ENCODE peak calls at places on chromosomes 16 and 17, in nine cellular contexts. D, B, T, Z, J, H, U, A and G are unnamed samples.

GRCh38 chr17:73820686-73821448 is 176.6 kb upstream of the SDK2 start:
- DNase-seq in D (peak), B (peak), T (no peak), Z (no peak), J (no peak), H (no peak), U (no peak), A (no peak), G (no peak)

GRCh38 chr17:3004150-3004801 is 59.1 kb downstream of the OR1D5 start:
- DNase-seq in D (peak), B (peak), T (peak), Z (peak), J (peak), H (peak), U (peak), A (peak), G (peak)

GRCh38 chr16:896261-897199 is 74.3 kb downstream of the LMF1 start:
- DNase-seq in D (no peak), B (no peak), T (no peak), Z (no peak), J (no peak), H (no peak), U (no peak), A (no peak), G (no peak)

GRCh38 chr16:52095466-52095865 is 451.5 kb downstream of the TOX3 start:
- DNase-seq in D (no peak), B (no peak), T (no peak), Z (no peak), J (no peak), H (no peak), U (no peak), A (no peak), G (no peak)

GRCh38 chr17:74008196-74008595 is 195.3 kb upstream of the RPL38 start:
- DNase-seq in D (no peak), B (no peak), T (no peak), Z (no peak), J (peak), H (no peak), U (no peak), A (peak), G (no peak)

GRCh38 chr17:68600881-68601564 is at the start of gene FAM20A:
- DNase-seq in D (peak), B (peak), T (no peak), Z (peak), J (peak), H (no peak), U (peak), A (no peak), G (peak)

GRCh38 chr17:19248923-19249574 is 11.9 kb downstream of the EPN2 start:
- DNase-seq in D (peak), B (peak), T (peak), Z (peak), J (no peak), H (no peak), U (peak), A (no peak), G (no peak)

GRCh38 chr16:85055503-85056210 is 28.1 kb downstream of the KIAA0513 start:
- DNase-seq in D (no peak), B (peak), T (no peak), Z (peak), J (peak), H (peak), U (peak), A (no peak), G (peak)

GRCh38 chr16:11752856-11753255 is 10.2 kb upstream of the TXNDC11 start:
- DNase-seq in D (no peak), B (no peak), T (no peak), Z (no peak), J (no peak), H (no peak), U (no peak), A (no peak), G (no peak)

GRCh38 chr16:1209081-1209480 is 16.0 kb downstream of the TPSG1 start:
- DNase-seq in D (no peak), B (no peak), T (no peak), Z (no peak), J (no peak), H (no peak), U (no peak), A (no peak), G (no peak)

GRCh38 chr16:83810906-83811305 is 3.1 kb downstream of the HSBP1 start:
- DNase-seq in D (no peak), B (peak), T (no peak), Z (no peak), J (no peak), H (no peak), U (no peak), A (no peak), G (no peak)

GRCh38 chr17:3929181-3929580 is 12.9 kb upstream of the P2RX1 start:
- DNase-seq in D (no peak), B (no peak), T (no peak), Z (peak), J (no peak), H (no peak), U (no peak), A (no peak), G (no peak)

GRCh38 chr16:85928411-85928820 is 29.5 kb downstream of the IRF8 start:
- DNase-seq in D (no peak), B (peak), T (peak), Z (no peak), J (no peak), H (no peak), U (peak), A (no peak), G (no peak)

GRCh38 chr16:66189951-66190350 is 176.5 kb upstream of the CDH5 start:
- DNase-seq in D (no peak), B (peak), T (peak), Z (no peak), J (no peak), H (no peak), U (no peak), A (no peak), G (no peak)

GRCh38 chr16:88736496-88736895 is 30.2 kb downstream of the CTU2 start:
- DNase-seq in D (no peak), B (no peak), T (no peak), Z (no peak), J (no peak), H (no peak), U (no peak), A (no peak), G (no peak)

GRCh38 chr16:19014456-19014855 is 30.7 kb downstream of the TMC7 start:
- DNase-seq in D (peak), B (peak), T (no peak), Z (no peak), J (no peak), H (no peak), U (no peak), A (no peak), G (no peak)

GRCh38 chr17:45046536-45047125 is 4.8 kb downstream of the DCAKD start:
- DNase-seq in D (no peak), B (no peak), T (no peak), Z (no peak), J (no peak), H (no peak), U (no peak), A (no peak), G (peak)

GRCh38 chr16:72646615-72647014 is 401.3 kb downstream of the ZFHX3 start:
- DNase-seq in D (no peak), B (no peak), T (no peak), Z (no peak), J (no peak), H (no peak), U (no peak), A (no peak), G (no peak)

GRCh38 chr16:48076455-48077012 is 79.3 kb downstream of the ABCC12 start:
- DNase-seq in D (no peak), B (peak), T (peak), Z (no peak), J (no peak), H (no peak), U (no peak), A (no peak), G (no peak)

GRCh38 chr16:88489163-88489721 is 36.2 kb downstream of the ZFPM1 start:
- DNase-seq in D (no peak), B (no peak), T (no peak), Z (no peak), J (no peak), H (no peak), U (no peak), A (no peak), G (no peak)

GRCh38 chr16:89119661-89120141 is 26.0 kb downstream of the ACSF3 start:
- DNase-seq in D (peak), B (no peak), T (no peak), Z (peak), J (no peak), H (no peak), U (no peak), A (no peak), G (no peak)

GRCh38 chr17:40963838-40964237 is 2.9 kb downstream of the KRT39 start:
- DNase-seq in D (no peak), B (no peak), T (no peak), Z (no peak), J (peak), H (no peak), U (no peak), A (no peak), G (peak)

GRCh38 chr17:9003355-9004131 is 17.8 kb upstream of the NTN1 start:
- DNase-seq in D (peak), B (no peak), T (no peak), Z (no peak), J (peak), H (no peak), U (no peak), A (no peak), G (peak)

GRCh38 chr16:22859925-22860324 is 46.0 kb downstream of the HS3ST2 start:
- DNase-seq in D (no peak), B (no peak), T (no peak), Z (no peak), J (no peak), H (no peak), U (no peak), A (no peak), G (no peak)

GRCh38 chr17:72510454-72511016 is 389.7 kb downstream of the SOX9 start:
- DNase-seq in D (no peak), B (peak), T (no peak), Z (no peak), J (no peak), H (no peak), U (no peak), A (no peak), G (no peak)

GRCh38 chr16:56362057-56362655 is 63.2 kb downstream of the AMFR start:
- DNase-seq in D (no peak), B (no peak), T (no peak), Z (no peak), J (no peak), H (no peak), U (no peak), A (no peak), G (no peak)

GRCh38 chr16:46853713-46854443 is 22.9 kb upstream of the C16orf87 start:
- DNase-seq in D (peak), B (peak), T (no peak), Z (peak), J (peak), H (peak), U (peak), A (peak), G (peak)

GRCh38 chr17:61809816-61810392 is 53.4 kb downstream of the BRIP1 start:
- DNase-seq in D (no peak), B (peak), T (no peak), Z (no peak), J (no peak), H (no peak), U (no peak), A (no peak), G (no peak)

GRCh38 chr17:37276475-37276874 is 99.3 kb upstream of the C17orf78 start:
- DNase-seq in D (no peak), B (no peak), T (no peak), Z (no peak), J (no peak), H (no peak), U (no peak), A (no peak), G (no peak)

GRCh38 chr17:28744104-28744801 is 442 bp downstream of the TRAF4 start:
- DNase-seq in D (peak), B (peak), T (no peak), Z (peak), J (peak), H (peak), U (peak), A (no peak), G (peak)

GRCh38 chr16:4200000-4200780 is 41.7 kb downstream of the SRL start:
- DNase-seq in D (peak), B (peak), T (peak), Z (no peak), J (peak), H (no peak), U (peak), A (peak), G (no peak)

GRCh38 chr17:876272-876671 is 94.1 kb downstream of the MRM3 start:
- DNase-seq in D (no peak), B (no peak), T (no peak), Z (no peak), J (peak), H (no peak), U (no peak), A (no peak), G (peak)

GRCh38 chr16:1223355-1224214 is 1.5 kb downstream of the TPSG1 start:
- DNase-seq in D (no peak), B (no peak), T (no peak), Z (no peak), J (no peak), H (no peak), U (no peak), A (no peak), G (no peak)

GRCh38 chr17:27379863-27380533 is 76.2 kb upstream of the KSR1 start:
- DNase-seq in D (no peak), B (peak), T (no peak), Z (no peak), J (no peak), H (no peak), U (peak), A (no peak), G (no peak)

DNA sequence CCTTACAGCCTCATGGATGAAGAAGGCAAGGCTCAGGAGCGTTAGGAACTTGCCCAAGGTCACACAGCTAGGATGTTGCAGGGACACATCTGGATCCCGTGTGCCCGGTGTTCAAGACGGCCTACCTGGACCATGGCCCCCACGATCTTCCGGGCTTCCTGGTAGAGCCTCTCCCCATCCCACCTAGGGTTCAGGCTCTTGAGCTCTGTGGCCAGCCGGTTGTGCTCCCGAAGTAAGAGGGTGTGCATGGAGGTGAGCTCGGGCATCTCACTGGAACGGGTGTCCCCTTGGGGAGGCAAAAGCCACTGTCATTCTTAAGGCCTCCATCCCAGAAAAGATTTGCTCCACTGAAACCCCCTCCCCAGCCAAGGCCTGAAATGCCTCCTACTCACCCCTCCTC is 5.3 kb downstream of the MPO start:
- DNase-seq in D (no peak), B (no peak), T (no peak), Z (peak), J (no peak), H (no peak), U (no peak), A (no peak), G (no peak)
- TF ChIP-seq CTCF in D (no peak), B (no peak), T (no peak), Z (no peak), J (no peak), H (no peak), U (no peak), A (no peak), G (no peak)

GRCh38 chr17:81870978-81871386 is at the start of gene ARHGDIA:
- DNase-seq in D (no peak), B (no peak), T (no peak), Z (no peak), J (no peak), H (no peak), U (no peak), A (no peak), G (peak)

GRCh38 chr17:81868674-81869220 is 2.4 kb downstream of the ARHGDIA start:
- DNase-seq in D (no peak), B (peak), T (no peak), Z (peak), J (no peak), H (no peak), U (peak), A (peak), G (no peak)

GRCh38 chr17:81870155-81870977 is 771 bp downstream of the ARHGDIA start:
- DNase-seq in D (no peak), B (peak), T (no peak), Z (peak), J (peak), H (peak), U (peak), A (no peak), G (peak)

GRCh38 chr17:81869221-81870154 is 1.6 kb downstream of the ARHGDIA start:
- DNase-seq in D (peak), B (peak), T (no peak), Z (peak), J (peak), H (peak), U (peak), A (no peak), G (peak)

DNA sequence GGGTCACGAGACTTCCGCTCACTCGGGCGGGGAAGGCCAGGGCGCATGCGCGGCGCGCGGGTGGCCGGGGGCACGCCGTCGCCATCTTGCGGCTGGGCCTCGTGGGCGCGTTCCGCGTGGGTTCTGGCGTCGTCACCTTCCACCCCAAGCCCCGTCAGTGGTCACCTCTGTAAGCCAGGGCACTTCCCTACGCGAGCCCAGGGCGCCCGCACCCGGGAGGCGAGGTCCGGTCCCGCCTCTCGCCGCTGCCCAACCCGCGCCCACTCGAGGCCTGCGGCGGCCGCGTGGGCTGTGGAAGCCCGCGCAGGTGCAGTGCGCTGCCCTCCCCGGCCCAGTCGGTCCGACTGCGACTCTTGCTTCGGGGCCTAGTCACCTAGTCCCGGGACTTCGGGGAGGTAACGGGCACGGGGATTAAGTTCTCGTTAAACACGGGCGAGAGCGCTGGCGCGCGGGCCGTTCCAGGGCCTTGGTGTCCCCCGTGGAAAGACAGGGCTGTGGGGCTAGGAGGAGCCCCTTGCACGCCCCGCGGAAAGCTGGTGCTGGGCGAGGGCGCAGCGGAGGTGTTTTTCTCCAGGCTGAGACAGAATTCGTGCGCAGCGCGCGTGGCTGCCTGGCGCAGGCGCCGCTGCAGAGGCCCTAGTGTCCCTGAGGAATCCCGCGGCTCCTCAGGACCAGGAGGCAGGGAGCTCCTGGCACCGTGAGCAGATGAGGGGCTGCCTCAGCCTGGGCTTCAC is 417 bp upstream of the ARHGDIA start:
- DNase-seq in D (peak), B (peak), T (no peak), Z (peak), J (peak), H (peak), U (peak), A (peak), G (peak)
- TF ChIP-seq CTCF in D (no peak), B (peak), T (peak), Z (no peak), J (no peak), H (peak), U (peak), A (no peak), G (peak)

DNA sequence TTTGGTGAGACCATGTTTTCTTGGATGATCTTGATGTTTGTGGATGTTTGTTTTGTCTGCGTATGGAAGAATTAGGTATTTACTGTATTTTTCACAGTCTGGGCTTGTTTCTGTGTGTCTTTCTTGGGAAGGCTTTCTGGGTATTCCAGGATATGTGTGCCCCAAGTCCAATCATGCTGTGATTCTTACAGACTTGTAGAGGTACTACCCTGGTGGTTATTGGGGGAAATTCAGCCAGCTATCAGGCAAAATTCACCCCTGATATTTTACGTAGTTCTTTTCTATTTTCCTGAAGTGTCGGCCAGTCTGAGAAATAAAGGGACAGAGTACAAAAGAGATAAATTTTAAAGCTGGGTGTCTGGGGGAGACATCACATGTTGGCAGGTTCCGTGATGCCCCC is 33.4 kb upstream of the ARL4D start:
- DNase-seq in D (no peak), B (no peak), T (no peak), Z (no peak), J (no peak), H (no peak), U (no peak), A (no peak), G (no peak)
- TF ChIP-seq CTCF in D (peak), B (peak), T (peak), Z (no peak), J (no peak), H (no peak), U (no peak), A (no peak), G (no peak)

GRCh38 chr16:2762711-2763110 is 10.3 kb downstream of the SRRM2 start:
- DNase-seq in D (no peak), B (no peak), T (no peak), Z (peak), J (no peak), H (no peak), U (no peak), A (no peak), G (no peak)

GRCh38 chr16:2766430-2767139 is 10.5 kb downstream of the ELOB start:
- DNase-seq in D (no peak), B (no peak), T (no peak), Z (peak), J (no peak), H (no peak), U (no peak), A (no peak), G (no peak)

GRCh38 chr16:2765462-2766404 is 11.3 kb downstream of the ELOB start:
- DNase-seq in D (no peak), B (no peak), T (no peak), Z (peak), J (no peak), H (no peak), U (no peak), A (no peak), G (no peak)

GRCh38 chr16:2763173-2763572 is 10.7 kb downstream of the SRRM2 start:
- DNase-seq in D (no peak), B (no peak), T (no peak), Z (peak), J (no peak), H (no peak), U (no peak), A (no peak), G (no peak)

GRCh38 chr16:2764718-2765117 is 12.3 kb downstream of the SRRM2 start:
- DNase-seq in D (no peak), B (no peak), T (no peak), Z (no peak), J (no peak), H (no peak), U (no peak), A (no peak), G (no peak)
- TF ChIP-seq CTCF in D (no peak), B (no peak), T (no peak), Z (no peak), J (no peak), H (no peak), U (no peak), A (no peak), G (no peak)